ENCODE peak calls at places on chromosomes 16 and 17, in eight cellular contexts. Y is sigmoid colon, W is A549, R is esophagus muscularis mucosa, U is K562, P is tibial nerve, H is suprapubic skin, G is upper lobe of left lung. I is an unnamed sample.

GRCh38 chr17:3798273-3799180 is 2.5 kb downstream of the ITGAE start:
- DNase-seq in W (no peak), G (peak), H (no peak), P (no peak), Y (no peak), U (no peak), R (no peak), I (no peak)

GRCh38 chr16:2194166-2194834 is 2.1 kb downstream of the CASKIN1 start:
- DNase-seq in W (peak), U (no peak), R (no peak), H (no peak), Y (no peak), P (no peak), G (no peak), I (no peak)

GRCh38 chr17:76382305-76382802 is 2.1 kb upstream of the SPHK1 start:
- DNase-seq in P (no peak), U (peak), Y (no peak), G (no peak), R (no peak), W (no peak), H (no peak), I (no peak)

GRCh38 chr16:31460582-31461002 is 1.3 kb downstream of the ARMC5 start:
- DNase-seq in P (no peak), W (peak), Y (peak), U (peak), R (no peak), H (peak), G (no peak), I (no peak)

GRCh38 chr17:21463204-21463661 is 87.1 kb downstream of the KCNJ12 start:
- DNase-seq in H (no peak), R (no peak), U (no peak), P (no peak), W (no peak), Y (no peak), G (no peak), I (no peak)

GRCh38 chr16:64008131-64008530 is 1113.7 kb downstream of the CDH11 start:
- DNase-seq in W (no peak), G (no peak), R (no peak), P (no peak), U (no peak), H (no peak), Y (no peak), I (no peak)

GRCh38 chr17:36629252-36629847 is 28.0 kb downstream of the MRM1 start:
- DNase-seq in W (peak), Y (peak), G (peak), H (peak), U (peak), P (peak), R (no peak), I (peak)

GRCh38 chr17:56257075-56257474 is 103.8 kb downstream of the ANKFN1 start:
- DNase-seq in H (no peak), G (no peak), W (no peak), P (no peak), R (no peak), Y (no peak), U (no peak), I (no peak)

GRCh38 chr17:64270885-64271284 is 7.8 kb upstream of the TEX2 start:
- DNase-seq in G (no peak), R (no peak), W (no peak), U (no peak), Y (no peak), P (no peak), H (no peak), I (no peak)

GRCh38 chr17:34727601-34728000 is 148.2 kb downstream of the TMEM132E start:
- DNase-seq in H (no peak), U (no peak), R (no peak), Y (no peak), G (no peak), P (no peak), W (no peak), I (no peak)

GRCh38 chr17:29731589-29731929 is 108.8 kb upstream of the CORO6 start:
- DNase-seq in W (no peak), H (no peak), G (no peak), U (no peak), P (no peak), Y (no peak), R (peak), I (no peak)

GRCh38 chr17:29734640-29735039 is 111.9 kb upstream of the CORO6 start:
- DNase-seq in H (no peak), U (no peak), R (no peak), Y (no peak), W (no peak), G (no peak), P (no peak), I (no peak)

GRCh38 chr17:29733151-29733550 is 110.4 kb upstream of the CORO6 start:
- DNase-seq in Y (no peak), P (no peak), H (no peak), W (peak), U (no peak), R (peak), G (no peak), I (no peak)

GRCh38 chr17:29732209-29732608 is 109.5 kb upstream of the CORO6 start:
- DNase-seq in P (no peak), H (no peak), G (no peak), W (no peak), U (no peak), Y (no peak), R (no peak), I (no peak)

GRCh38 chr17:29732613-29733012 is 109.9 kb upstream of the CORO6 start:
- DNase-seq in Y (no peak), H (no peak), U (no peak), R (no peak), W (peak), G (no peak), P (no peak), I (no peak)
- TF ChIP-seq EP300 in Y (no peak), H (no peak), U (no peak), R (no peak), W (no peak), G (no peak), P (no peak), I (no peak)

DNA sequence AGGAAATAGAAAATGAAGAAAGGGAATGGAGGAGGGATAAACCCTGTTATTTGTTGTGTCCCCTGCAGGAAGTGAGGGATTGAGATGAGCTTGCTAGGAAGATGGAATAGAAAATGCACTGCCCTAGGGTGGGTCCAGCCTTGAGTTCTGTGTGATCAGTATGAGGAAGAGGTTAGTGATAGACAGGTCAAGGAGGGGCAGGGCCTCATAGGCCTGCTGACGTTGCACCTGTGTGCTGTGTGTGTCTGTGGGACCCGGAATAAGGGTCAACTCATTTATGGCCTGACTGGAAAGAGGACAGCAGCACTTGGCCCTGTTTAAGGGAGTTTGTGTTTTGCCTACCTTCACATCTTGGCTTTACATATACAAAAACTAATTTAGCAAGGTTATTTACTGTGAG is 26.3 kb downstream of the DEF8 start:
- DNase-seq in W (no peak), H (no peak), G (no peak), Y (no peak), P (no peak), U (no peak), R (no peak), I (no peak)
- TF ChIP-seq EP300 in W (no peak), H (no peak), G (no peak), Y (no peak), P (no peak), U (no peak), R (no peak), I (no peak)

DNA sequence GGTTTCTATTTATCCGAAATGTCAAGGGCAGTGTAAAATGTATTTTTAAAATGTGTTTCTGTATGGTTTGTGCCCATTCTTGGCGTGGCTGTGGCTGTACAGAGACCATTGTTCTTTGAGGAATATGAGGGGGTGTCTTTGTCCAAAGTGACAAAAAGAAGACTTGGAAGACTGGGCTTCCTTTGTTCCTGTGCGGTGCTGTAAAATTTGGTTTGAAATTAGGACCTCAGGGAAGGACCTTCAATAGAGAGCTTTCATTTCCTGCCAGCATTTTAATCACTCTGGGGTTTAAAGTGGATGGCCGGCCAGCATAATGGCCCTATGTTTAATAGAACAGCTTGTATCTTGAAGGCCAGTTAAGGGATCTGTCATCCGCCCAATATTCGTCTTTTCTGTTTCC is 190.1 kb upstream of the TBX2 start:
- DNase-seq in P (peak), R (no peak), H (no peak), Y (no peak), U (no peak), G (no peak), W (no peak), I (no peak)
- TF ChIP-seq EP300 in P (no peak), R (no peak), H (no peak), Y (no peak), U (no peak), G (no peak), W (no peak), I (no peak)

GRCh38 chr16:67962135-67962534 is 6.3 kb downstream of the SLC12A4 start:
- DNase-seq in G (no peak), U (no peak), P (no peak), W (no peak), R (no peak), H (peak), Y (no peak), I (no peak)
- TF ChIP-seq EP300 in G (no peak), U (no peak), P (no peak), W (no peak), R (no peak), H (no peak), Y (no peak), I (no peak)

I was measured in stomach.